ENCODE peak calls at places on chromosomes 12 and 14, in ten cellular contexts. R, O, N, K, P, S, J, B, D and U are unnamed samples.

GRCh38 chr12:57626929-57627445 is 6.0 kb downstream of the B4GALNT1 start:
- DNase-seq in R (no peak), O (no peak), N (no peak), K (no peak), P (no peak), S (no peak), J (no peak), B (no peak), D (no peak), U (no peak)

GRCh38 chr12:28237423-28237822 is 47.2 kb downstream of the CCDC91 start:
- DNase-seq in R (no peak), O (no peak), N (no peak), K (no peak), P (no peak), S (no peak), J (no peak), B (no peak), D (peak), U (no peak)

GRCh38 chr12:64178122-64178521 is 44.0 kb downstream of the KICS2 start:
- DNase-seq in R (no peak), O (no peak), N (no peak), K (peak), P (no peak), S (no peak), J (no peak), B (no peak), D (peak), U (no peak)

GRCh38 chr12:109510196-109510595 is 32.8 kb downstream of the UBE3B start:
- DNase-seq in R (no peak), O (no peak), N (no peak), K (no peak), P (no peak), S (no peak), J (no peak), B (no peak), D (no peak), U (no peak)

GRCh38 chr12:56931474-56931978 is 2.7 kb downstream of the SDR9C7 start:
- DNase-seq in R (no peak), O (peak), N (no peak), K (no peak), P (peak), S (no peak), J (no peak), B (no peak), D (peak), U (no peak)

GRCh38 chr12:1534708-1535107 is 59.7 kb downstream of the FBXL14 start:
- DNase-seq in R (no peak), O (no peak), N (no peak), K (no peak), P (no peak), S (no peak), J (no peak), B (no peak), D (peak), U (no peak)

GRCh38 chr12:20132818-20133217 is 235.5 kb upstream of the PDE3A start:
- DNase-seq in R (no peak), O (no peak), N (no peak), K (no peak), P (no peak), S (no peak), J (no peak), B (no peak), D (no peak), U (no peak)

GRCh38 chr12:2582631-2583616 is 211.8 kb upstream of the FKBP4 start:
- DNase-seq in R (no peak), O (peak), N (peak), K (peak), P (no peak), S (peak), J (peak), B (peak), D (peak), U (no peak)

GRCh38 chr12:79082595-79082994 is 218.0 kb downstream of the SYT1 start:
- DNase-seq in R (no peak), O (no peak), N (no peak), K (no peak), P (no peak), S (no peak), J (no peak), B (no peak), D (no peak), U (no peak)

GRCh38 chr12:71754461-71755145 is at the start of gene RAB21:
- DNase-seq in R (peak), O (peak), N (peak), K (peak), P (peak), S (peak), J (peak), B (peak), D (peak), U (peak)

GRCh38 chr12:59780605-59781135 is 184.8 kb downstream of the SLC16A7 start:
- DNase-seq in R (no peak), O (no peak), N (no peak), K (no peak), P (no peak), S (no peak), J (no peak), B (no peak), D (peak), U (no peak)

GRCh38 chr12:116887244-116887643 is 6.0 kb upstream of the HRK start:
- DNase-seq in R (no peak), O (no peak), N (no peak), K (no peak), P (no peak), S (no peak), J (no peak), B (no peak), D (no peak), U (no peak)

GRCh38 chr12:97142737-97143450 is 235.8 kb downstream of the NEDD1 start:
- DNase-seq in R (no peak), O (no peak), N (no peak), K (no peak), P (no peak), S (no peak), J (no peak), B (no peak), D (no peak), U (no peak)

GRCh38 chr14:75711796-75712211 is 50.8 kb downstream of the TTLL5 start:
- DNase-seq in R (peak), O (peak), N (peak), K (peak), P (no peak), S (no peak), J (no peak), B (peak), D (no peak), U (no peak)